ENCODE peak calls at places on chromosomes 5 and 9, in eight cellular contexts. N is WERI-Rb-1, U is dorsolateral prefrontal cortex, L is ovary, C is fibroblast of lung, A is lower lobe of right lung, R is hepatocyte, P is Caco-2. Z is an unnamed sample.

GRCh38 chr9:81798606-81799005 is 109.3 kb upstream of the TLE1 start:
- DNase-seq in N (no peak), U (no peak), L (no peak), C (peak; percentile 77), A (no peak), R (no peak), P (no peak), Z (no peak)

GRCh38 chr9:109232449-109232848 is 65.4 kb upstream of the FRRS1L start:
- DNase-seq in N (no peak), U (no peak), L (no peak), C (peak; percentile 15), A (no peak), R (no peak), P (no peak), Z (no peak)

GRCh38 chr9:86925686-86926085 is 21.6 kb downstream of the GAS1 start:
- DNase-seq in N (no peak), U (no peak), L (no peak), C (no peak), A (no peak), R (no peak), P (no peak), Z (no peak)

GRCh38 chr5:164636456-164636855 is 1131.0 kb downstream of the MAT2B start:
- DNase-seq in N (no peak), U (no peak), L (no peak), C (no peak), A (no peak), R (no peak), P (no peak), Z (no peak)

GRCh38 chr5:129905467-129906176 is 1.4 kb downstream of the CHSY3 start:
- DNase-seq in N (peak; percentile 26), U (peak; percentile 48), L (peak; percentile 13), C (peak; percentile 9), A (peak; percentile 46), R (peak; percentile 51), P (no peak), Z (no peak)

GRCh38 chr5:146461319-146461718 is 14.2 kb downstream of the TCERG1 start:
- DNase-seq in N (no peak), U (no peak), L (no peak), C (no peak), A (no peak), R (no peak), P (no peak), Z (no peak)

GRCh38 chr5:82031220-82032119 is 59.6 kb downstream of the ATG10 start:
- DNase-seq in N (no peak), U (no peak), L (no peak), C (no peak), A (no peak), R (no peak), P (no peak), Z (no peak)

GRCh38 chr5:112933651-112934365 is 11.8 kb upstream of the REEP5 start:
- DNase-seq in N (no peak), U (no peak), L (no peak), C (peak; percentile 66), A (no peak), R (no peak), P (no peak), Z (no peak)

GRCh38 chr5:154366353-154366752 is 79.4 kb upstream of the SAP30L start:
- DNase-seq in N (no peak), U (no peak), L (no peak), C (peak; percentile 68), A (no peak), R (no peak), P (no peak), Z (no peak)

GRCh38 chr5:160183075-160183474 is 46.2 kb upstream of the FABP6 start:
- DNase-seq in N (no peak), U (peak; percentile 62), L (no peak), C (no peak), A (no peak), R (no peak), P (no peak), Z (no peak)

GRCh38 chr5:72752909-72753308 is 63.6 kb upstream of the TNPO1 start:
- DNase-seq in N (no peak), U (no peak), L (no peak), C (no peak), A (no peak), R (no peak), P (no peak), Z (no peak)

GRCh38 chr9:73104342-73104741 is 47.3 kb upstream of the ANXA1 start:
- DNase-seq in N (no peak), U (no peak), L (no peak), C (no peak), A (no peak), R (no peak), P (no peak), Z (no peak)

GRCh38 chr5:105134328-105134727 is 1571.7 kb upstream of the NUDT12 start:
- DNase-seq in N (no peak), U (no peak), L (no peak), C (no peak), A (no peak), R (no peak), P (no peak), Z (no peak)

GRCh38 chr5:14739538-14739937 is 75.0 kb downstream of the OTULIN start:
- DNase-seq in N (no peak), U (no peak), L (no peak), C (peak; percentile 16), A (no peak), R (no peak), P (no peak), Z (no peak)

GRCh38 chr9:78149738-78150291 is 86.1 kb upstream of the CEP78 start:
- DNase-seq in N (no peak), U (no peak), L (no peak), C (no peak), A (no peak), R (no peak), P (no peak), Z (no peak)

GRCh38 chr5:173557123-173557903 is 59.1 kb downstream of the BOD1 start:
- DNase-seq in N (no peak), U (peak; percentile 92), L (no peak), C (no peak), A (no peak), R (no peak), P (peak; percentile 75), Z (no peak)

GRCh38 chr5:8458038-8458383 is 589.1 kb downstream of the MTRR start:
- DNase-seq in N (peak; percentile 36), U (no peak), L (no peak), C (peak; percentile 11), A (no peak), R (no peak), P (no peak), Z (no peak)

GRCh38 chr5:174323878-174324281 is 278.4 kb downstream of the NSG2 start:
- DNase-seq in N (peak; percentile 26), U (peak; percentile 72), L (no peak), C (peak; percentile 60), A (no peak), R (peak; percentile 66), P (peak; percentile 77), Z (peak; percentile 15)

GRCh38 chr5:72378636-72379289 is 58.6 kb downstream of the PTCD2 start:
- DNase-seq in N (no peak), U (no peak), L (no peak), C (peak; percentile 86), A (no peak), R (peak; percentile 27), P (no peak), Z (peak; percentile 54)

GRCh38 chr5:151357792-151358191 is 10.4 kb upstream of the SLC36A2 start:
- DNase-seq in N (no peak), U (no peak), L (no peak), C (no peak), A (no peak), R (no peak), P (no peak), Z (no peak)

GRCh38 chr9:136655244-136656225 is 7.2 kb upstream of the EGFL7 start:
- DNase-seq in N (no peak), U (no peak), L (peak; percentile 23), C (no peak), A (peak; percentile 55), R (no peak), P (peak; percentile 39), Z (no peak)

GRCh38 chr5:56012281-56012963 is 17.7 kb upstream of the IL6ST start:
- DNase-seq in N (no peak), U (peak; percentile 54), L (no peak), C (no peak), A (no peak), R (no peak), P (no peak), Z (no peak)

GRCh38 chr5:60584304-60584703 is 115.7 kb downstream of the DEPDC1B start:
- DNase-seq in N (no peak), U (no peak), L (no peak), C (no peak), A (no peak), R (no peak), P (no peak), Z (no peak)

GRCh38 chr9:34651876-34652602 is at the start of gene IL11RA:
- DNase-seq in N (peak; percentile 91), U (peak; percentile 90), L (peak; percentile 90), C (peak; percentile 86), A (peak; percentile 92), R (peak; percentile 92), P (peak; percentile 98), Z (no peak)

GRCh38 chr9:121440265-121440664 is 59.4 kb downstream of the GGTA1 start:
- DNase-seq in N (no peak), U (no peak), L (no peak), C (peak; percentile 47), A (no peak), R (peak; percentile 44), P (no peak), Z (no peak)
- TF ChIP-seq CTCF in N (peak; percentile 22), U (no peak), L (no peak), C (peak; percentile 51), A (no peak), R (peak; percentile 38), P (peak; percentile 48), Z (peak; percentile 19)

DNA sequence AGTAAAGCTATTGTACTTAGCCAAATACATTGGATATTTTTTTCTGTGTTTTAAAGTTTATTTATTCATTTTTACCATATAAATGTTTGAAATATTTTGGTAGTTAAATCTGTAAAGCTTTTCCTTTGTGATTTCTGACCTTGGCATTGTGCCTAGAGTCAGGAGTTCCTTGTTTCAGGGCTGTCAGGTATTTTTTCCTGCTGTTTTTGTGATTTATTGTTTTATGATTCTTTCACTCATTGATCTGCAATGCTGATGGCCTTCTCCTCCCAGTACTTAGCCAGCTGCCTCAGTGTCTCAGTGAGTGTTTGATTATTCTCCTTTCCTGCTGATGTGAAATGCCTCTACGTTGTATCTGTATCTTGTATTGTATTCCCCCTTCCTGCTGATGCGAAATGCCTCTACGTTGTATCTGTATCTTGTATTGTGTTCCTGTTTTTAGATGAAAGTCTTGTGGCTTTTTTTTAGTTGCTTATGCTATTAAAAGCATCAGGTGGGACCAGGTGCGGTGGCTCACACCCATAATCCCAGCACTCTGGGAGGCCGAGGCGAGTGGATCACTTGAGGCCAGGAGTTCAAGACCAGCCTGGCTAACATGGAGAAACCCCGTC is 61.0 kb downstream of the EHMT1 start:
- DNase-seq in N (no peak), U (no peak), L (no peak), C (no peak), A (no peak), R (no peak), P (no peak), Z (no peak)
- H3K4me3 ChIP-seq in N (no peak overlapping the region), U (no peak overlapping the region), L (no peak overlapping the region), C (no peak overlapping the region), A (no peak overlapping the region), R (no peak overlapping the region), P (no peak overlapping the region), Z (no peak overlapping the region)

GRCh38 chr9:20478780-20479179 is 143.5 kb downstream of the MLLT3 start:
- DNase-seq in N (no peak), U (no peak), L (no peak), C (no peak), A (no peak), R (no peak), P (no peak), Z (no peak)
- TF ChIP-seq CTCF in N (no peak), U (no peak), L (no peak), C (no peak), A (no peak), R (no peak), P (no peak), Z (no peak)

GRCh38 chr9:97848237-97848581 is 4.8 kb upstream of the FOXE1 start:
- DNase-seq in N (no peak), U (no peak), L (no peak), C (no peak), A (no peak), R (no peak), P (no peak), Z (no peak)
- H3K4me3 ChIP-seq in N (peak overlapping the region; percentile 45), U (peak overlapping the region; percentile 28), L (no peak overlapping the region), C (peak overlapping the region; percentile 30), A (peak overlapping the region; percentile 42), R (no peak overlapping the region), P (no peak overlapping the region), Z (no peak overlapping the region)

Z was measured in astrocyte of the cerebellum.